ENCODE peak calls at places on chromosomes 4 and X, in ten cellular contexts. X is IMR-90, U is uterus, Z is A549, A is ovary, B is Peyer's patch, V is heart left ventricle, T is tibial nerve, C is breast epithelium, P is H1. W is an unnamed sample.

GRCh38 chr4:41200486-41201017 is 13.8 kb downstream of the APBB2 start:
- DNase-seq in A (no peak), U (no peak), Z (no peak), T (no peak), B (no peak), X (no peak), V (no peak), C (no peak), P (no peak), W (no peak)

GRCh38 chrX:1323315-1323714 is 13.3 kb upstream of the IL3RA start:
- DNase-seq in C (no peak), Z (peak; percentile 76), A (no peak), B (no peak), V (peak; percentile 52), T (peak; percentile 15), P (peak; percentile 75), X (no peak), U (no peak), W (peak; percentile 32)

GRCh38 chr4:60952921-60953320 is 247.2 kb upstream of the ADGRL3 start:
- DNase-seq in V (no peak), T (no peak), B (no peak), A (no peak), U (no peak), X (no peak), C (no peak), P (no peak), Z (no peak), W (no peak)

GRCh38 chr4:6974138-6974848 is 64.7 kb downstream of the TBC1D14 start:
- DNase-seq in C (peak; percentile 77), V (peak; percentile 83), P (peak; percentile 95), A (peak; percentile 88), B (peak; percentile 81), T (peak; percentile 95), Z (peak; percentile 82), X (peak; percentile 84), U (peak; percentile 86), W (peak; percentile 82)

GRCh38 chr4:124167602-124168001 is 544.9 kb downstream of the ANKRD50 start:
- DNase-seq in C (no peak), U (no peak), X (no peak), B (no peak), P (no peak), T (no peak), Z (no peak), V (no peak), A (no peak), W (no peak)

GRCh38 chr4:65508169-65508568 is 162.1 kb downstream of the EPHA5 start:
- DNase-seq in P (no peak), X (peak; percentile 16), T (no peak), C (no peak), A (no peak), U (no peak), V (no peak), B (no peak), Z (no peak), W (no peak)

GRCh38 chr4:30620711-30621110 is 99.5 kb upstream of the PCDH7 start:
- DNase-seq in U (no peak), A (no peak), B (no peak), X (no peak), P (no peak), T (no peak), C (no peak), Z (no peak), V (no peak), W (no peak)

GRCh38 chrX:16042980-16043379 is 80.4 kb upstream of the GRPR start:
- DNase-seq in T (no peak), X (no peak), P (no peak), A (no peak), C (no peak), U (no peak), Z (no peak), B (no peak), V (no peak), W (no peak)

GRCh38 chr4:155777971-155778710 is 19.3 kb downstream of the GUCY1B1 start:
- DNase-seq in C (no peak), V (no peak), X (peak; percentile 84), P (no peak), B (no peak), Z (no peak), U (no peak), T (no peak), A (no peak), W (no peak)

GRCh38 chr4:150251752-150252190 is 173.5 kb downstream of the DCLK2 start:
- DNase-seq in U (no peak), X (no peak), P (no peak), A (no peak), V (no peak), T (no peak), C (no peak), B (no peak), Z (no peak), W (no peak)

GRCh38 chrX:68834371-68835103 is 5.7 kb downstream of the EFNB1 start:
- DNase-seq in U (peak; percentile 8), Z (no peak), T (no peak), B (peak; percentile 58), A (no peak), V (no peak), X (no peak), P (peak; percentile 6), C (peak; percentile 26), W (no peak)

GRCh38 chrX:154397888-154398667 is at the start of gene RPL10:
- DNase-seq in B (peak; percentile 91), T (peak; percentile 80), V (peak; percentile 93), Z (peak; percentile 96), P (peak; percentile 86), U (peak; percentile 95), C (peak; percentile 96), X (peak; percentile 97), A (peak; percentile 94), W (peak; percentile 94)
- TF ChIP-seq POLR2A in B (peak; percentile 94), T (peak; percentile 87), V (no peak), Z (peak; percentile 99), P (peak; percentile 99), U (peak; percentile 90), C (peak; percentile 93), X (peak; percentile 100), A (peak; percentile 90), W (no peak)

GRCh38 chr4:85318415-85318814 is 156.5 kb upstream of the ARHGAP24 start:
- DNase-seq in U (no peak), C (no peak), B (no peak), A (no peak), P (no peak), T (no peak), Z (no peak), V (no peak), X (no peak), W (no peak)
- H3K9me3 ChIP-seq in U (no peaks in the 10 kb centered on the region), C (peaks cover 9% of the 10 kb centered on the region), B (no peaks in the 10 kb centered on the region), A (no peaks in the 10 kb centered on the region), P (peaks cover 6% of the 10 kb centered on the region), T (no peaks in the 10 kb centered on the region), Z (no peaks in the 10 kb centered on the region), V (no peaks in the 10 kb centered on the region), X (peaks cover 5% of the 10 kb centered on the region), W (peaks cover 23% of the 10 kb centered on the region)

DNA sequence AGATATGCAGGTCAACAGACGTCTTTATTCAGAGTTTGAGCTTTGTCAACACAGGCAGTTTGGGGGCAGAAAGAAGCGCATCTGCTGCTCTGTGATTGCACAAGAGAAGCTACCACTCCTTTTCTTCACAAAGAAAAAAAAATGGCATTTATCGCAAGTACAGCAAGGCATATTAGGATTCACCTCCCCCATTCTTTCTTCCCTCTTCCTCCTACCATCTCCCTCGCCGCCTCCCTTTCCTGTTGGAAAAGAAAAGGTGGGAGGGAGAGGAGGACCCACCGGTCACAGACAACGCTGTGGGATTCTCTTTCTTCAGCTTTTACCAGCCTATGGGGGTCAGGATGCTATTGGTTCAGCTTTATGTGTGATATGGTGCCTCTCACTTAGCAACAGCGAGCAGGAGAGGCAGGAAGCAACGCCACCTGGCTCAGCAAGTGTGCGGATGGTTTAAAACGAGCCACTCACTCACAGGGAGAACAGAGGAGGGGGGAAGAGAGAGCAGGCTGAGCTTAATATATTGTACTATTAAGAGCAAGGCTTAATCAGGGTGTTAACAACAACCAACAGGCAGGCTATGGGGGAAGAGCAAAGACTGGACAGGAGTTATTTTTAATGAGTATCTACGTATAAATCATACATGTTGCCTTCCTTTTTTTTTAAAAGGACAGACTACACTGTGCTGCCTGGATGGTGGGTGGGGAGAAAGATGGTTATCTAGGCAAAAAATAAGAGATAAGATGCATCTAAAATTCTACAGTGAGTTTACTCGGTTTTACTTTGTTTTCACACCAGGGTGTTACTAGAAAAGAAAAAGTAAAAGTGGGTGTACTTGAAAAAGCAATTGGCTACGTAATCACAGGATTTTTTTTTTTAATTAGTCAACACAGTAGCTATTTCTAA is 104.7 kb downstream of the MAML3 start:
- DNase-seq in C (peak; percentile 61), T (peak; percentile 31), X (peak; percentile 57), V (peak; percentile 63), P (peak; percentile 55), A (peak; percentile 68), U (peak; percentile 64), Z (peak; percentile 48), B (peak; percentile 69), W (peak; percentile 49)
- TF ChIP-seq POLR2A in C (no peak), T (no peak), X (no peak), V (no peak), P (no peak), A (no peak), U (no peak), Z (peak; percentile 36), B (no peak), W (no peak)

GRCh38 chrX:18873836-18874235 is 110.1 kb downstream of the PHKA2 start:
- DNase-seq in V (no peak), C (no peak), T (no peak), P (no peak), X (no peak), B (no peak), U (no peak), Z (no peak), A (no peak), W (no peak)

GRCh38 chrX:18873189-18873791 is 110.6 kb downstream of the PHKA2 start:
- DNase-seq in C (no peak), X (peak; percentile 61), T (no peak), B (no peak), A (no peak), U (peak; percentile 66), P (no peak), Z (peak; percentile 15), V (no peak), W (no peak)

GRCh38 chrX:18872621-18873020 is 111.3 kb downstream of the PHKA2 start:
- DNase-seq in T (no peak), V (no peak), P (no peak), A (no peak), C (no peak), X (no peak), Z (no peak), U (no peak), B (no peak), W (no peak)

GRCh38 chrX:18875256-18875878 is 108.5 kb downstream of the PHKA2 start:
- DNase-seq in T (no peak), U (no peak), B (no peak), Z (no peak), X (no peak), A (no peak), P (no peak), V (no peak), C (no peak), W (no peak)

DNA sequence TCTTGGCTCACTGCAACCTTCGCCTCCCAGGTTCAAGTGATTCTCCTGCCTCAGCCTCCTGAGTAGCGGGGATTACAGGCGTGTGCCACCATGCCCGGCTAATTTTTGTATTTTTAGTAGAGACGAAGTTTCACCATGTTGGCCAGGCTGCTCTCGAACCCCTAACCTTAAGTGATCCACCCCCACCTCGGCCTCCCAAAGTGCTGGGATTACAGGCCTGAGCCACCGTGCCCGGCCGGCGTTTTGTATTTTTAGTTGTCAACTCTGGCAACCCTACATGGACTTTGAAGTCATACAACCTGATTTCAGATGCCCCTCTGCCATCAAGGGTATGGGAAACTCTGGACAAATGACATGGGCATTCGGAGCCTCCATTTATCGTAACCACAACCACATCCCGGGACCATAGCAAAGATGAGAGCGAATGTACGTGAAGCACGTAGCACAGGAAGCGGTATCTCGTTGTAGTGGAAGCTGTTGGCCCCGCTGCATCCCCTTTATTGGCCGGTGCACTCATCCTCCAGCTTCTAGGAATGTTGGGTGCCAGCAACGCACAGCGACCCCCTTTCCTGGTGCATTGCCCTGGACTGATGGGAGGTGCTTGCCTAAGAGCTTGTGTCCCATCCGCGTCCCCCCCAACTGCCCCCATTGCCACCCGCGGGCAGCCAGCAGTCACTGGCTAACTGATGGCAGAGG is 109.2 kb downstream of the PHKA2 start:
- DNase-seq in T (no peak), Z (no peak), C (no peak), X (no peak), U (no peak), V (no peak), P (no peak), B (no peak), A (no peak), W (no peak)
- H3K9me3 ChIP-seq in T (no peaks in the 10 kb centered on the region), Z (no peaks in the 10 kb centered on the region), C (no peaks in the 10 kb centered on the region), X (peaks cover 4% of the 10 kb centered on the region), U (no peaks in the 10 kb centered on the region), V (no peaks in the 10 kb centered on the region), P (no peaks in the 10 kb centered on the region), B (no peaks in the 10 kb centered on the region), A (no peaks in the 10 kb centered on the region), W (no peaks in the 10 kb centered on the region)

W was measured in stomach.